ENCODE peak calls at places on chromosomes 16 and 17, in five cellular contexts. One of them, this sample, is unnamed.

GRCh38 chr17:37824534-37825485 is 80.0 kb upstream of the HNF1B start:
- DNase-seq in Panc1: no peak
- DNase-seq in OCI-LY7: peak; percentile 57
- DNase-seq in left ventricle myocardium inferior: no peak
- DNase-seq in A549: peak; percentile 79
- DNase-seq in this sample: peak; percentile 94

GRCh38 chr17:45296833-45297124 is 20.0 kb downstream of the MAP3K14 start:
- DNase-seq in A549: no peak
- DNase-seq in left ventricle myocardium inferior: no peak
- DNase-seq in Panc1: no peak
- DNase-seq in OCI-LY7: no peak
- DNase-seq in this sample: no peak

GRCh38 chr17:67503184-67503583 is 126.1 kb downstream of the PITPNC1 start:
- DNase-seq in A549: peak; percentile 44
- DNase-seq in left ventricle myocardium inferior: no peak
- DNase-seq in Panc1: peak; percentile 65
- DNase-seq in OCI-LY7: no peak
- DNase-seq in this sample: peak; percentile 45

GRCh38 chr16:49859139-49859947 is 3.4 kb upstream of the ZNF423 start:
- DNase-seq in OCI-LY7: no peak
- DNase-seq in Panc1: no peak
- DNase-seq in A549: no peak
- DNase-seq in left ventricle myocardium inferior: peak; percentile 78
- DNase-seq in this sample: no peak

GRCh38 chr17:44221862-44222111 is 2.3 kb upstream of the UBTF start:
- DNase-seq in left ventricle myocardium inferior: no peak
- DNase-seq in A549: no peak
- DNase-seq in OCI-LY7: no peak
- DNase-seq in Panc1: no peak
- DNase-seq in this sample: peak; percentile 18

GRCh38 chr17:37607637-37608368 is 1.4 kb downstream of the SYNRG start:
- DNase-seq in Panc1: no peak
- DNase-seq in OCI-LY7: peak; percentile 88
- DNase-seq in A549: no peak
- DNase-seq in left ventricle myocardium inferior: no peak
- DNase-seq in this sample: no peak

GRCh38 chr16:84883301-84883700 is 63.5 kb downstream of the CRISPLD2 start:
- DNase-seq in Panc1: no peak
- DNase-seq in OCI-LY7: no peak
- DNase-seq in left ventricle myocardium inferior: peak; percentile 51
- DNase-seq in A549: no peak
- DNase-seq in this sample: no peak

GRCh38 chr17:4318186-4318585 is 48.3 kb downstream of the UBE2G1 start:
- DNase-seq in OCI-LY7: no peak
- DNase-seq in Panc1: no peak
- DNase-seq in A549: no peak
- DNase-seq in left ventricle myocardium inferior: no peak
- DNase-seq in this sample: no peak

GRCh38 chr17:62017496-62017895 is 47.6 kb downstream of the MED13 start:
- DNase-seq in OCI-LY7: no peak
- DNase-seq in A549: peak; percentile 14
- DNase-seq in Panc1: no peak
- DNase-seq in left ventricle myocardium inferior: no peak
- DNase-seq in this sample: no peak

GRCh38 chr16:56600398-56600999 is 7.9 kb upstream of the MT2A start:
- DNase-seq in OCI-LY7: peak; percentile 58
- DNase-seq in A549: peak; percentile 69
- DNase-seq in left ventricle myocardium inferior: no peak
- DNase-seq in Panc1: no peak
- DNase-seq in this sample: peak; percentile 62

GRCh38 chr16:9817586-9817985 is 364.6 kb downstream of the GRIN2A start:
- DNase-seq in left ventricle myocardium inferior: no peak
- DNase-seq in A549: no peak
- DNase-seq in OCI-LY7: no peak
- DNase-seq in Panc1: no peak
- DNase-seq in this sample: no peak

GRCh38 chr17:79392598-79392997 is 218.3 kb downstream of the RBFOX3 start:
- DNase-seq in A549: no peak
- DNase-seq in left ventricle myocardium inferior: no peak
- DNase-seq in Panc1: no peak
- DNase-seq in OCI-LY7: no peak
- DNase-seq in this sample: no peak

GRCh38 chr17:79127534-79128135 is 53.0 kb downstream of the ENGASE start:
- DNase-seq in Panc1: no peak
- DNase-seq in left ventricle myocardium inferior: no peak
- DNase-seq in OCI-LY7: no peak
- DNase-seq in A549: no peak
- DNase-seq in this sample: no peak

GRCh38 chr17:7260601-7261376 is 1.5 kb downstream of the CLDN7 start:
- DNase-seq in Panc1: no peak
- DNase-seq in OCI-LY7: no peak
- DNase-seq in A549: no peak
- DNase-seq in left ventricle myocardium inferior: no peak
- DNase-seq in this sample: peak; percentile 62

GRCh38 chr17:57566724-57567123 is 178.4 kb downstream of the CCDC182 start:
- DNase-seq in left ventricle myocardium inferior: no peak
- DNase-seq in OCI-LY7: no peak
- DNase-seq in Panc1: no peak
- DNase-seq in A549: no peak
- DNase-seq in this sample: no peak

GRCh38 chr16:69089091-69089912 is 16.2 kb upstream of the HAS3 start:
- DNase-seq in left ventricle myocardium inferior: no peak
- DNase-seq in Panc1: no peak
- DNase-seq in A549: peak; percentile 35
- DNase-seq in OCI-LY7: no peak
- DNase-seq in this sample: no peak

GRCh38 chr17:38358586-38359513 is 7.2 kb downstream of the SOCS7 start:
- DNase-seq in OCI-LY7: no peak
- DNase-seq in Panc1: no peak
- DNase-seq in A549: no peak
- DNase-seq in left ventricle myocardium inferior: no peak
- DNase-seq in this sample: no peak

GRCh38 chr17:29933379-29933778 is 3.4 kb upstream of the SSH2 start:
- DNase-seq in A549: peak; percentile 61
- DNase-seq in left ventricle myocardium inferior: no peak
- DNase-seq in OCI-LY7: no peak
- DNase-seq in Panc1: no peak
- DNase-seq in this sample: no peak

GRCh38 chr16:31568577-31569359 is 41.1 kb downstream of the AHSP start:
- DNase-seq in OCI-LY7: no peak
- DNase-seq in Panc1: no peak
- DNase-seq in A549: no peak
- DNase-seq in left ventricle myocardium inferior: peak; percentile 16
- DNase-seq in this sample: no peak

GRCh38 chr17:29764217-29764616 is 141.5 kb upstream of the CORO6 start:
- DNase-seq in OCI-LY7: no peak
- DNase-seq in Panc1: no peak
- DNase-seq in left ventricle myocardium inferior: no peak
- DNase-seq in A549: no peak
- DNase-seq in this sample: no peak

GRCh38 chr16:28482026-28482425 is 9.8 kb downstream of the CLN3 start:
- DNase-seq in left ventricle myocardium inferior: no peak
- DNase-seq in OCI-LY7: no peak
- DNase-seq in A549: no peak
- DNase-seq in Panc1: no peak
- DNase-seq in this sample: no peak

GRCh38 chr17:66169839-66170238 is 22.1 kb downstream of the CEP112 start:
- DNase-seq in left ventricle myocardium inferior: no peak
- DNase-seq in Panc1: no peak
- DNase-seq in OCI-LY7: no peak
- DNase-seq in A549: no peak
- DNase-seq in this sample: no peak

GRCh38 chr16:88466175-88466862 is 13.2 kb downstream of the ZFPM1 start:
- DNase-seq in left ventricle myocardium inferior: no peak
- DNase-seq in OCI-LY7: no peak
- DNase-seq in Panc1: no peak
- DNase-seq in A549: no peak
- DNase-seq in this sample: no peak

GRCh38 chr16:73082608-73083007 is 34.7 kb upstream of the ZFHX3 start:
- DNase-seq in A549: peak; percentile 87
- DNase-seq in left ventricle myocardium inferior: no peak
- DNase-seq in Panc1: peak; percentile 79
- DNase-seq in OCI-LY7: no peak
- DNase-seq in this sample: peak; percentile 84

DNA sequence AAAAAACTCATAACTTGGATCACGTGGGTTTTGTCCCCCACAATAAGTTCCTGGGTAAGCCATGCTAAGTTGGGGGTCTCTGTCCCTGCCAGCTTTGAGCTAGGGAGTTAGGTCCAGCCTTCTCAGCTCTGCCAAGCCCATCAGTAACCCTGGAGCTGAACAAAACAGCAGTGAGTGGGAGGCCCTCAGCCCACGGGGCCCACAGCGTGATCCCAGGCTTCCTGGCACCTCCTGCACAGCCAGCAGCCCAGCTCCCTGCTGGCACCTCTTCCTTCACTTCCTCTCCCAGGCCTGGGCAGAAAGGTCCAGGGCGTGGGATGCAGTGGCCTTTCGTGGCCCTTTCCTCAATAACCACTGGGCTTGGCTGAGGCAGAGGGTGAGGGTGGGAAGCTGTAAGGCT is 35.6 kb upstream of the CDC42EP4 start:
- DNase-seq in A549: no peak
- DNase-seq in left ventricle myocardium inferior: no peak
- DNase-seq in OCI-LY7: no peak
- DNase-seq in Panc1: no peak
- DNase-seq in this sample: no peak
- H3K27ac ChIP-seq in A549: no peak overlapping the region
- H3K27ac ChIP-seq in left ventricle myocardium inferior: no peak overlapping the region
- H3K27ac ChIP-seq in OCI-LY7: no peak overlapping the region
- H3K27ac ChIP-seq in Panc1: peak overlapping the region; percentile 45
- H3K27ac ChIP-seq in this sample: no peak overlapping the region

GRCh38 chr16:67213197-67214019 is 13.5 kb upstream of the TMEM208 start:
- DNase-seq in OCI-LY7: no peak
- DNase-seq in A549: no peak
- DNase-seq in left ventricle myocardium inferior: no peak
- DNase-seq in Panc1: no peak
- DNase-seq in this sample: no peak

GRCh38 chr16:67210069-67210937 is 11.4 kb downstream of the ELMO3 start:
- DNase-seq in OCI-LY7: no peak
- DNase-seq in Panc1: no peak
- DNase-seq in left ventricle myocardium inferior: no peak
- DNase-seq in A549: no peak
- DNase-seq in this sample: no peak

GRCh38 chr16:67215690-67216089 is 11.2 kb upstream of the TMEM208 start:
- DNase-seq in Panc1: no peak
- DNase-seq in A549: no peak
- DNase-seq in OCI-LY7: no peak
- DNase-seq in left ventricle myocardium inferior: no peak
- DNase-seq in this sample: no peak

GRCh38 chr16:67211674-67212073 is 12.7 kb downstream of the ELMO3 start:
- DNase-seq in left ventricle myocardium inferior: no peak
- DNase-seq in Panc1: no peak
- DNase-seq in A549: no peak
- DNase-seq in OCI-LY7: no peak
- DNase-seq in this sample: no peak

GRCh38 chr16:67212766-67213165 is 13.8 kb downstream of the ELMO3 start:
- DNase-seq in Panc1: no peak
- DNase-seq in A549: no peak
- DNase-seq in OCI-LY7: no peak
- DNase-seq in left ventricle myocardium inferior: no peak
- DNase-seq in this sample: peak; percentile 79
- H3K27ac ChIP-seq in Panc1: no peak overlapping the region
- H3K27ac ChIP-seq in A549: peak overlapping the region; percentile 14
- H3K27ac ChIP-seq in OCI-LY7: no peak overlapping the region
- H3K27ac ChIP-seq in left ventricle myocardium inferior: no peak overlapping the region
- H3K27ac ChIP-seq in this sample: peak overlapping the region; percentile 93

GRCh38 chr17:40473573-40474365 is 27.7 kb downstream of the TNS4 start:
- DNase-seq in OCI-LY7: no peak
- DNase-seq in left ventricle myocardium inferior: no peak
- DNase-seq in Panc1: no peak
- DNase-seq in A549: peak; percentile 79
- DNase-seq in this sample: no peak

GRCh38 chr17:40475234-40476210 is 25.9 kb downstream of the TNS4 start:
- DNase-seq in Panc1: no peak
- DNase-seq in OCI-LY7: no peak
- DNase-seq in A549: no peak
- DNase-seq in left ventricle myocardium inferior: no peak
- DNase-seq in this sample: no peak

GRCh38 chr17:40471856-40472732 is 28.8 kb downstream of the IGFBP4 start:
- DNase-seq in left ventricle myocardium inferior: no peak
- DNase-seq in A549: peak; percentile 72
- DNase-seq in OCI-LY7: no peak
- DNase-seq in Panc1: no peak
- DNase-seq in this sample: no peak

GRCh38 chr17:40474419-40475002 is 26.9 kb downstream of the TNS4 start:
- DNase-seq in left ventricle myocardium inferior: no peak
- DNase-seq in Panc1: no peak
- DNase-seq in OCI-LY7: no peak
- DNase-seq in A549: no peak
- DNase-seq in this sample: no peak

DNA sequence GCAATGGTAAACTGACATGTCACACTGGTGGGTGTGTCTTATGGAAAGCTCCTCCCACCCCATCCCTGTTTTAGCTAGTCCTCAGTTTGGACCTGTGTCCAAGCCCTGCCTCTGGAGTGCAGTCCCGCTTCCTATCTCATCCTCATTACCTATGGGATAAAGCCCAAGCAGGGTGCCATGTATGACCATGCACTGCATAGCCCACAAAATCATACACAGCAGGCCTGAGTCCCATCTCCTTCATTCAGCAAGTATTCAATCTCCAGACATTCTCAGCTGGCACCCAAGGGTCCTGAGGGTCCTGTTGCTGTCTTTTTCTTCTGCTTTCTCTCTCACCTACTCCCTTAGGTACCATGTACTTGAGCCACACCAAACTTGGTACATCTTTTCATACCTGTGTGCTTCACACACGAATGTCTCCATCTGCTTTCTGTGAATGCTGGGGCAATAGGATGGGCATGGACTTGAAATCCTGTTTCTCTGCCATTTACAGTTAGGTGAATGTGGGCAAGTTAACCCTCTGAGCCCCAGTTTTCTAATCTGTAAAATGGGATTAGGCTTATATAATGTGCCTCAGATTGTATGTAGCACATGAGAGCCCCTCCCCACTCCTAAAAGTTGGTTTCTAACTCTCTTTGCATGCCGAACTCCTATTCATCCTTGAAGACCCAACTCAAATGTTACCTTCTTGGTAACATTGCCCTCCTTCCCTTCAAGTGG is 28.5 kb downstream of the TNS4 start:
- DNase-seq in left ventricle myocardium inferior: no peak
- DNase-seq in A549: peak; percentile 89
- DNase-seq in OCI-LY7: no peak
- DNase-seq in Panc1: no peak
- DNase-seq in this sample: no peak
- H3K27ac ChIP-seq in left ventricle myocardium inferior: no peak overlapping the region
- H3K27ac ChIP-seq in A549: peak overlapping the region; percentile 96
- H3K27ac ChIP-seq in OCI-LY7: no peak overlapping the region
- H3K27ac ChIP-seq in Panc1: no peak overlapping the region
- H3K27ac ChIP-seq in this sample: peak overlapping the region; percentile 100

DNA sequence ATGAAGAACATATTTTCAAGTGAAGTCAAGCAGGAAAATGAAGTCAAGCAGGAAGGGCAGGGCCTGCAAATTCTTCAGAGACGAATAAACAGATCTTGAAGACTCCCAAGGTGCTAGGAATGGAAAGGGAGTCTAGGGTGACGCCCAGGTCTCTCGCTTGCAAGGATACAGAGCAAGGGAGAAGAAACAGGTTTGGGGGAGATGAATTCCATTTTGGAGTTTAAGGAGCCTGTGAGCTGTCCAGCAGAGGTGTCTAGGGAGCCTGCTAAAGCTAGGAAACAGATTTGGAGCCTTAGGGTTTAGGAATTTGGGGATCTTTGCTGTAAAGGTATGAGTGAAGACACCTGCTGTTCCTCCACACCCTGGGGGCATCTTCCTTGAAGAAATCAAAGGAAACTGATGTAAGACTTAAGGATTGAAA is 2.0 kb upstream of the UNKL start:
- DNase-seq in left ventricle myocardium inferior: no peak
- DNase-seq in Panc1: no peak
- DNase-seq in OCI-LY7: no peak
- DNase-seq in A549: peak; percentile 45
- DNase-seq in this sample: no peak
- H3K27ac ChIP-seq in left ventricle myocardium inferior: no peak overlapping the region
- H3K27ac ChIP-seq in Panc1: peak overlapping the region; percentile 93
- H3K27ac ChIP-seq in OCI-LY7: no peak overlapping the region
- H3K27ac ChIP-seq in A549: peak overlapping the region; percentile 13
- H3K27ac ChIP-seq in this sample: peak overlapping the region; percentile 94